ENCODE peak calls at places on chromosomes 1 and 21, in seven cellular contexts. Y, D, X, I, C, U and V are unnamed samples.

GRCh38 chr1:116986531-116987255 is 14.9 kb upstream of the CD101 start:
- DNase-seq in Y (no peak), D (no peak), X (peak), I (no peak), C (no peak), U (no peak), V (no peak)

GRCh38 chr1:76006234-76006633 is 68.3 kb upstream of the ST6GALNAC3 start:
- DNase-seq in Y (no peak), D (no peak), X (no peak), I (no peak), C (no peak), U (peak), V (no peak)

GRCh38 chr21:41765393-41765950 is 1.4 kb downstream of the RIPK4 start:
- DNase-seq in Y (no peak), D (no peak), X (no peak), I (no peak), C (no peak), U (no peak), V (no peak)

GRCh38 chr1:147264158-147264768 is 21.8 kb downstream of the CHD1L start:
- DNase-seq in Y (no peak), D (no peak), X (no peak), I (no peak), C (no peak), U (peak), V (no peak)

GRCh38 chr21:15706686-15707085 is 23.1 kb upstream of the USP25 start:
- DNase-seq in Y (peak), D (peak), X (no peak), I (no peak), C (no peak), U (peak), V (peak)

GRCh38 chr1:230498704-230499103 is 72.6 kb upstream of the PGBD5 start:
- DNase-seq in Y (no peak), D (no peak), X (no peak), I (no peak), C (no peak), U (no peak), V (no peak)

GRCh38 chr1:21939650-21940374 is 2.7 kb upstream of the HSPG2 start:
- DNase-seq in Y (peak), D (peak), X (no peak), I (no peak), C (peak), U (peak), V (peak)

GRCh38 chr1:235253219-235253640 is 74.7 kb downstream of the ARID4B start:
- DNase-seq in Y (no peak), D (no peak), X (peak), I (peak), C (peak), U (peak), V (peak)

GRCh38 chr1:202958544-202959275 is 598 bp upstream of the ADIPOR1 start:
- DNase-seq in Y (no peak), D (no peak), X (peak), I (no peak), C (no peak), U (no peak), V (no peak)

GRCh38 chr1:212721388-212722247 is 22.0 kb upstream of the BATF3 start:
- DNase-seq in Y (no peak), D (peak), X (no peak), I (no peak), C (no peak), U (peak), V (no peak)

GRCh38 chr1:33792651-33793050 is 71.2 kb upstream of the HMGB4 start:
- DNase-seq in Y (no peak), D (no peak), X (no peak), I (no peak), C (no peak), U (no peak), V (no peak)

GRCh38 chr1:175744833-175745232 is 1.4 kb upstream of the TNR start:
- DNase-seq in Y (no peak), D (no peak), X (no peak), I (no peak), C (no peak), U (no peak), V (no peak)

GRCh38 chr1:212644866-212645556 is 36.5 kb downstream of the ATF3 start:
- DNase-seq in Y (no peak), D (no peak), X (no peak), I (no peak), C (no peak), U (no peak), V (no peak)

GRCh38 chr1:94947453-94947852 is 20.5 kb upstream of the CNN3 start:
- DNase-seq in Y (no peak), D (peak), X (no peak), I (no peak), C (no peak), U (no peak), V (no peak)

GRCh38 chr1:30755334-30755733 is 2.2 kb downstream of the LAPTM5 start:
- DNase-seq in Y (no peak), D (no peak), X (no peak), I (no peak), C (no peak), U (no peak), V (no peak)

GRCh38 chr1:30756545-30757195 is 904 bp downstream of the LAPTM5 start:
- DNase-seq in Y (peak), D (peak), X (no peak), I (no peak), C (peak), U (peak), V (no peak)

GRCh38 chr1:30757196-30757949 is at the start of gene LAPTM5:
- DNase-seq in Y (no peak), D (no peak), X (no peak), I (no peak), C (peak), U (peak), V (no peak)

GRCh38 chr1:30755746-30756145 is 1.8 kb downstream of the LAPTM5 start:
- DNase-seq in Y (no peak), D (no peak), X (no peak), I (no peak), C (no peak), U (no peak), V (no peak)

DNA sequence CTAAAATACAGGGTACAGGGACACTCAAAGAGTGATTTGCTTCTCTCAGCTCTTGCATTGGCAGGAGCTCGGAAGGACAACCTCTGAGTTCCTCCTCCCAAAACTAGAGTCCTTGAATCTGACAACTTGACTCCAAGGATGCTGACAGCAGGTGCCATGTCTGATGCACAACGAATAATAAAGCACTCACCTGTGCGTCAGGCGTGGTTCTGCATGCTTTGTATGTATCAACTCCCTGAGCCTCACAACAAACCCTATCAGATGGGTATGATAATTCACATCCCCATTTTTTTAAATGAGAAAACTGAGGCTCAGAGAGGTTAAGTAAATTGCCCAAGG is 1.4 kb downstream of the LAPTM5 start:
- DNase-seq in Y (no peak), D (no peak), X (no peak), I (no peak), C (no peak), U (no peak), V (no peak)
- H3K4me3 ChIP-seq in Y (peak), D (no peak), X (no peak), I (no peak), C (peak), U (no peak), V (no peak)

GRCh38 chr1:156893048-156893953 is at the start of gene PEAR1:
- DNase-seq in Y (no peak), D (no peak), X (peak), I (no peak), C (peak), U (peak), V (no peak)
- H3K4me3 ChIP-seq in Y (peak), D (peak), X (peak), I (peak), C (peak), U (peak), V (peak)

DNA sequence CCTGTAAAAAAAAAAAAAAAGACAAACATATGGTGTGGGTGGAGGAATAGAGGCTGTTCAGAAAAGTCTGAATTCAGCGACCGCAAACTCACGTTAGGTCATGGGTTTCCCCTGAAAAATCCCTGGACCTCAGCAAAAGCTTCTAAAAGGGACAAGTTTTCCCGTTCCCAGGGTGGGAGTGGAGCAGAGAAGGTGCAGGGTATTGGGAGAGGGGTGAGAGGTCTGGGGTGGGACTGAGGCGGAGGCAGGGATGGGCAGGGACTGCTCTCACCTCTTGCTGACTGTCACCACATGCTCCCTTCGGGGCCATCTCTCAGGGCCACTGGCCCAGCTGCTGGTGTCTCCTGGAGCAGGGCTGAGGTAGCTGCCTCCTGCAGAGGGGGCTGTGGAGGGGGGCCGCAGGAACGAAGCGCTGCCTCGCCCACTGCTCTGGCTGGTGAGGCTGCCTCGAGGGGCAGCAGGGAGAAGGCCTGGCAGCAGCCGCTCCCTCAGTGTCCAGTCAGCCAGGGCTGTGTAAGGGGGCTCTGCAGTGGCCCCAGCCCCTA is 2.7 kb upstream of the TAGLN2 start:
- DNase-seq in Y (no peak), D (no peak), X (no peak), I (no peak), C (no peak), U (no peak), V (no peak)
- H3K4me3 ChIP-seq in Y (no peak), D (no peak), X (no peak), I (no peak), C (no peak), U (no peak), V (no peak)

GRCh38 chr1:172588296-172589291 is 55.6 kb downstream of the SUCO start:
- DNase-seq in Y (no peak), D (peak), X (no peak), I (no peak), C (no peak), U (peak), V (no peak)
- H3K4me3 ChIP-seq in Y (no peak), D (no peak), X (no peak), I (no peak), C (no peak), U (peak), V (no peak)

GRCh38 chr1:172824199-172824598 is 165.3 kb downstream of the FASLG start:
- DNase-seq in Y (no peak), D (no peak), X (no peak), I (no peak), C (no peak), U (peak), V (no peak)

GRCh38 chr1:172827841-172828240 is 168.9 kb downstream of the FASLG start:
- DNase-seq in Y (no peak), D (no peak), X (no peak), I (no peak), C (no peak), U (no peak), V (no peak)

GRCh38 chr1:172827301-172827700 is 168.4 kb downstream of the FASLG start:
- DNase-seq in Y (no peak), D (no peak), X (no peak), I (no peak), C (no peak), U (no peak), V (no peak)

GRCh38 chr1:172823534-172823933 is 164.6 kb downstream of the FASLG start:
- DNase-seq in Y (no peak), D (peak), X (no peak), I (no peak), C (no peak), U (peak), V (no peak)

GRCh38 chr1:172826096-172826741 is 167.3 kb downstream of the FASLG start:
- DNase-seq in Y (no peak), D (peak), X (peak), I (peak), C (no peak), U (peak), V (peak)
- H3K4me3 ChIP-seq in Y (peak), D (no peak), X (no peak), I (no peak), C (peak), U (no peak), V (no peak)

DNA sequence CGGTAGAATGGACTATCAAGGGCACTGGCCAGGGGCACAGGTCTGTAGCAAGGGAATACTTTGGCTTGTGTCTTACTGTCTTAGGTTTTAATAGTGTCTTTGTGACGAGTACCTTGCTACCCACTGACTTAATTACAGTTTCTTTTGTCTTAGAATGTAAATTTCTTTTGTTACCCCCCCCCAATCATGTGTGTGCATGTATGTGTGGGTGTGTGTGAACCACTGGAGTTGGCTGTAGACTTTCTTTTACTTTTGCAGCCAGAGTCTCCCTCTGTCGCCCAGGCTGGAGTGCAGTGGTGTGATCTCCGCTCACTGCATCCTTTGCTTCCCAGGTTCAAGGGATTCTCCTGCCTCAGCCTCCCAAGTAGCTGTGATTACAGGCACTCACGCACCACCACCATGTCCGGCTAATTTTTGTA is 61.8 kb upstream of the CLDN14 start:
- DNase-seq in Y (no peak), D (no peak), X (no peak), I (no peak), C (no peak), U (no peak), V (no peak)
- H3K4me3 ChIP-seq in Y (no peak), D (no peak), X (no peak), I (no peak), C (no peak), U (no peak), V (no peak)

GRCh38 chr1:227312364-227313025 is 5.8 kb downstream of the CDC42BPA start:
- DNase-seq in Y (no peak), D (no peak), X (no peak), I (no peak), C (no peak), U (peak), V (no peak)

GRCh38 chr1:227311389-227312001 is 6.8 kb downstream of the CDC42BPA start:
- DNase-seq in Y (no peak), D (no peak), X (no peak), I (no peak), C (no peak), U (no peak), V (no peak)

GRCh38 chr1:227315500-227316346 is 2.6 kb downstream of the CDC42BPA start:
- DNase-seq in Y (no peak), D (no peak), X (peak), I (no peak), C (no peak), U (peak), V (peak)

GRCh38 chr1:227316456-227316855 is 1.8 kb downstream of the CDC42BPA start:
- DNase-seq in Y (no peak), D (no peak), X (no peak), I (no peak), C (no peak), U (no peak), V (no peak)

DNA sequence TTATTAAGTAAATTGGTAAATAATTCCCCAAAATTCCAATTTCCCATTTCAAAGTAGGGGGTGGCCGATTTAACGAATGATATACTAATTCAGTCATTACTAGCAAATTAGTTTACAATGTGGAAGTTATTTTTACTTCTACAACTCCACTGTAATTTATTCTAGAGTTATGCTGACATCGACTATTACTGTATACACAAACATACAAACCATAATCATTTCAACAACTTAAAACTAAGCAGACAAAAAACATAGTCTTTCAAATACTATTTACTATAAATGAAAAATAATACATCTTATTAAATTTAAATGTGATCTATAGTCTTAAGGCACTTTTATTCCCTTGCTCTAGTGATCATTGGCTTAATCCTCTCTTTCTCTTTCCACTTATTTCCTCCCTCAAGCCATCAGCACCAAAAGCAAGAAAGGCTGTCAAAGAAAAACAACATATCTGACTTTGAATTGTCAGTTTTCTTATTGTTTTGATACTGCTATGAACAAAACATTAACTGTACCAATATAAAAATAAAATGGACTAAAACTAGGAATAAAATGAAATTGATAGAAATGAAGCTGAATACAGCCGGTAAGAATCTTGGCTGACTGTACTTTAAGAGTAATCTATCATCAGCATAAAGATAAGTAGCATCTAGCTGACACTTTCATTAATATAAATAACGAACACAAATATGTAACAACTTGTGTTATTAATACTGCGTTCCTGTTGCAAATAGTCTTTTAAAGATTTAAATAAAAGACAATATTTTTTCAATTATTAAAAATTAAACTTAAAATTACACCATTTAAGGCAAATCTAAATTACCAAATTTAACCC is 4.1 kb downstream of the CDC42BPA start:
- DNase-seq in Y (no peak), D (no peak), X (no peak), I (no peak), C (no peak), U (no peak), V (no peak)
- H3K4me3 ChIP-seq in Y (peak), D (peak), X (peak), I (no peak), C (peak), U (peak), V (no peak)

DNA sequence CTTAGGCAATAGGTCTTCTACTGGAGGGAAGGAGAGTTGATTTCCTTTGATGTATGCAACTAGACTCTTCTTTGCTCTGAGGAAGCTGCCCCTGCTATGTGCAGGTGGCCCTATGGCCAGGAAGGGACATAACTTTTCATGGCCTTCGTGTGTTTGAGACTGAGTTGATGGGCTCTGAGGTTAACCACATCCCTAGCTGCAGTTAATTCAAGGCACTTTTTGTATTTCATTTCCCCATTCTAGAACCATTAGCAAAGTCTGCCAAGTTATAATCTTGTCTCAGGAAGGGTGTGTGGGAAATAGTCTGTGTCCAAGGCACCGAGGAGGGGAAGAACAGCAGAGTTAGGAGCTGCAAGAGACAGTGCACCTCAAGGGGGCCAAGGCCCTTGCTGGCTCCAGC is 2.5 kb downstream of the FCRL4 start:
- DNase-seq in Y (no peak), D (no peak), X (no peak), I (no peak), C (no peak), U (no peak), V (no peak)
- H3K4me3 ChIP-seq in Y (no peak), D (no peak), X (no peak), I (no peak), C (no peak), U (no peak), V (no peak)

GRCh38 chr21:34603002-34603709 is 11.8 kb downstream of the RCAN1 start:
- DNase-seq in Y (peak), D (no peak), X (peak), I (no peak), C (peak), U (peak), V (no peak)
- H3K4me3 ChIP-seq in Y (no peak), D (no peak), X (no peak), I (no peak), C (no peak), U (no peak), V (no peak)